ENCODE peak calls at places on chromosomes 13 and 19, in eight cellular contexts. M, B, I, J, S, C, V and L are unnamed samples.

GRCh38 chr13:61765181-61765742 is 349.6 kb upstream of the PCDH20 start:
- DNase-seq in M (no peak), B (no peak), I (no peak), J (no peak), S (no peak), C (no peak), V (no peak), L (no peak)

GRCh38 chr19:41501854-41502253 is 58.9 kb downstream of the ERICH4 start:
- DNase-seq in M (no peak), B (no peak), I (no peak), J (no peak), S (no peak), C (no peak), V (no peak), L (no peak)

GRCh38 chr19:44954649-44955499 is at the start of gene CLPTM1:
- DNase-seq in M (peak; percentile 98), B (peak; percentile 97), I (peak; percentile 98), J (peak; percentile 89), S (peak; percentile 98), C (peak; percentile 96), V (peak; percentile 98), L (peak; percentile 96)

GRCh38 chr19:35986664-35987570 is 8.1 kb upstream of the SDHAF1 start:
- DNase-seq in M (peak; percentile 76), B (no peak), I (no peak), J (no peak), S (no peak), C (no peak), V (no peak), L (no peak)

GRCh38 chr19:34120846-34121639 is 51.3 kb upstream of the LSM14A start:
- DNase-seq in M (peak; percentile 40), B (peak; percentile 52), I (no peak), J (no peak), S (peak; percentile 79), C (peak; percentile 65), V (no peak), L (no peak)

GRCh38 chr19:18349524-18350128 is 9.2 kb downstream of the PGPEP1 start:
- DNase-seq in M (peak; percentile 72), B (peak; percentile 65), I (peak; percentile 61), J (no peak), S (peak; percentile 77), C (peak; percentile 67), V (no peak), L (no peak)

GRCh38 chr13:113040597-113041292 is 64.8 kb upstream of the F7 start:
- DNase-seq in M (no peak), B (no peak), I (no peak), J (no peak), S (no peak), C (no peak), V (no peak), L (no peak)

GRCh38 chr13:31204592-31204991 is 4.8 kb downstream of the B3GLCT start:
- DNase-seq in M (peak; percentile 34), B (peak; percentile 60), I (no peak), J (peak; percentile 41), S (peak; percentile 66), C (peak; percentile 63), V (no peak), L (no peak)

GRCh38 chr19:45417151-45417550 is 6.6 kb downstream of the ERCC1 start:
- DNase-seq in M (no peak), B (no peak), I (no peak), J (no peak), S (no peak), C (no peak), V (no peak), L (no peak)

GRCh38 chr13:97211986-97212385 is 10.1 kb upstream of the MBNL2 start:
- DNase-seq in M (no peak), B (no peak), I (no peak), J (no peak), S (no peak), C (no peak), V (no peak), L (no peak)

GRCh38 chr13:50375792-50376191 is 360.5 kb downstream of the KCNRG start:
- DNase-seq in M (no peak), B (peak; percentile 68), I (no peak), J (peak; percentile 86), S (peak; percentile 49), C (no peak), V (no peak), L (no peak)

GRCh38 chr13:38879278-38879677 is 111.4 kb downstream of the STOML3 start:
- DNase-seq in M (no peak), B (no peak), I (no peak), J (peak; percentile 44), S (peak; percentile 43), C (peak; percentile 77), V (no peak), L (no peak)

GRCh38 chr13:23631676-23632622 is 61.7 kb downstream of the TNFRSF19 start:
- DNase-seq in M (no peak), B (no peak), I (no peak), J (no peak), S (no peak), C (no peak), V (no peak), L (no peak)

GRCh38 chr13:64158910-64159309 is 2743.3 kb upstream of the PCDH20 start:
- DNase-seq in M (peak; percentile 40), B (peak; percentile 41), I (no peak), J (no peak), S (peak; percentile 74), C (peak; percentile 92), V (no peak), L (no peak)

GRCh38 chr13:110648155-110648819 is 32.9 kb downstream of the NAXD start:
- DNase-seq in M (no peak), B (no peak), I (no peak), J (no peak), S (no peak), C (no peak), V (no peak), L (no peak)

GRCh38 chr13:30319703-30320102 is 12.4 kb upstream of the KATNAL1 start:
- DNase-seq in M (no peak), B (no peak), I (no peak), J (no peak), S (no peak), C (no peak), V (no peak), L (no peak)

GRCh38 chr19:42202290-42202867 is 15.1 kb downstream of the DEDD2 start:
- DNase-seq in M (no peak), B (no peak), I (no peak), J (no peak), S (no peak), C (no peak), V (no peak), L (no peak)

GRCh38 chr13:112634102-112634501 is 46.1 kb upstream of the TUBGCP3 start:
- DNase-seq in M (no peak), B (no peak), I (no peak), J (no peak), S (no peak), C (no peak), V (no peak), L (no peak)

GRCh38 chr19:16575861-16576689 is 3.9 kb upstream of the SLC35E1 start:
- DNase-seq in M (no peak), B (no peak), I (no peak), J (no peak), S (no peak), C (no peak), V (no peak), L (no peak)

GRCh38 chr13:112545866-112546265 is 42.1 kb downstream of the TUBGCP3 start:
- DNase-seq in M (no peak), B (peak; percentile 92), I (no peak), J (peak; percentile 37), S (peak; percentile 93), C (peak; percentile 17), V (no peak), L (no peak)

GRCh38 chr13:44386932-44387556 is 13.4 kb downstream of the SERP2 start:
- DNase-seq in M (no peak), B (no peak), I (no peak), J (no peak), S (peak; percentile 35), C (no peak), V (no peak), L (no peak)

GRCh38 chr13:32233062-32233461 is 82.1 kb downstream of the ZAR1L start:
- DNase-seq in M (no peak), B (no peak), I (no peak), J (no peak), S (no peak), C (no peak), V (no peak), L (no peak)
- H3K4me3 ChIP-seq in M (no peak overlapping the region), B (no peak overlapping the region), I (no peak overlapping the region), J (no peak overlapping the region), S (no peak overlapping the region), C (no peak overlapping the region), V (no peak overlapping the region), L (no peak overlapping the region)

DNA sequence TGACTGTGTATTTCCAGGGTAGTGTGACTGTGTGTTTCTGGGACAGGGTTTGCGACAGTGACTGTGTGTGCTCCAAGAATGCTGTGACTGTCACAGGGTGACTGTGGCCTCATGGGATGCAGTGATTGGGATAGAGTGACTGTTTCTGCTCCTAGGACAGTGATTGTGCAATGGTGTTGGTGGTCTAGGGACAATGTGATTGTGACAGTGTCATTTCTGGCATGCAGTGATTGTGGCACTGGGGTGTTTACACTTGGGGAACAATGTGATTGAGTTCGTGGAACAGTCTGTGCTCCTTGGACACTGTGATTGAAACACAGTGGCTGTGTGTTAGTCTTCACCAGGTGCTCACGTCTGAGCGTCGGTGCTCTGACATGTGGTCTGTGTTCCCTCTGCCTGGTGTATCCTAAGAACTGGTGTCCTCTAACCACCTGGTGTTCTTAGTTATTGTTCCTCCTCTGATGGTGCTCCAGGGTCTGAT is 1.7 kb downstream of the PDE4A start:
- DNase-seq in M (no peak), B (no peak), I (no peak), J (no peak), S (no peak), C (no peak), V (no peak), L (no peak)
- H3K4me3 ChIP-seq in M (peak overlapping the region; percentile 99), B (no peak overlapping the region), I (no peak overlapping the region), J (no peak overlapping the region), S (peak overlapping the region; percentile 5), C (no peak overlapping the region), V (no peak overlapping the region), L (no peak overlapping the region)

GRCh38 chr13:71759506-71760225 is 107.3 kb downstream of the DACH1 start:
- DNase-seq in M (no peak), B (no peak), I (no peak), J (no peak), S (no peak), C (no peak), V (no peak), L (no peak)
- H3K4me3 ChIP-seq in M (no peak overlapping the region), B (no peak overlapping the region), I (no peak overlapping the region), J (no peak overlapping the region), S (no peak overlapping the region), C (no peak overlapping the region), V (no peak overlapping the region), L (no peak overlapping the region)

DNA sequence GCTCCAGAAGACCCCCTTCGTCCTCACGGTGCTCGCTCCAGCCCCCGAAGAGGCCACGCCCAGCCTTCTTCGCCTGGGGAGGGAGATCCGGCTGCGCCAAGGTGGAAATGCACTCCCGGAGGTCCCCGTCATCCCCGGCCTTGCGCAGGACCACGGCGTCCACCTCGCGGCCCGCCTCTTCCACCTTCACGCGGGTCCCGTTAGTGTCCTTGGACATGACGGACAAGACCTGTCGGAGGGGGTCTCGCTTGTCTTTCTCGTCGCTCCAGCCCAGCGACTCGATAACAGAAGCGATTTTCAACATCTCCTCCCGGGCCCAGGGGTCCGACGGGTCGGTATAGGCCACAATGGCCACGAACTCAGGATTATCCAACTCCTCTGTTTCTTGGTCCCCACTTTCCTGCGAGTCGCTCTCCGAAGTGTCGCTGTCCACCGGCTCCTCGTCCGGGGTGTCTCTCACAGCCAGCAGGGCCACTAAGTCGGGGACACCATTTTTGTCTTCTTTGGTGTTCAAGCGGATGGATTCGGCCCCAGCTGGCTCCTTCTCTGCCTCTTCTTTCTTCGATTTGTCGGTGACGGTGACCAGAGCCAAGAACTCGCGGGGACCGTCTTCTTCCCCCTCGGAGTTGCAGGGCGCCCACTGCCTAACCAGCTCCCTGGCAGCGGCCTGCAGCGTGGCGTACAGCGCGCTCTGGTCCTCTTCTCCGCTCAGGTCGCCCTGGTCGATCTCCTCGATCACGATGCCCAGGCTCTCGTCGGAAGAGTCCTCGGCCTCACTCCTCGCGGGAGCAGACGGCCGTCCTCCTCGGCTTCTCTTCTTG is 1.3 kb downstream of the PNMA8B start:
- DNase-seq in M (no peak), B (no peak), I (no peak), J (no peak), S (no peak), C (no peak), V (no peak), L (no peak)
- H3K4me3 ChIP-seq in M (no peak overlapping the region), B (no peak overlapping the region), I (peak overlapping the region; percentile 79), J (no peak overlapping the region), S (no peak overlapping the region), C (no peak overlapping the region), V (peak overlapping the region; percentile 57), L (peak overlapping the region; percentile 69)